ENCODE peak calls at places on chromosome 4, in six cellular contexts. One of them, this sample, is unnamed. For H3K27me3, the result is how much of the 10 kb centered on the place peaks cover.

GRCh38 chr4:165385124-165385523 is 6.3 kb downstream of the CPE start:
- DNase-seq in tibial artery: no peak
- DNase-seq in mammary epithelial cell: no peak
- DNase-seq in hepatocyte: no peak
- DNase-seq in bronchial epithelial cell: no peak
- DNase-seq in ovary: no peak
- DNase-seq in this sample: no peak

GRCh38 chr4:175376287-175376977 is 435.6 kb downstream of the GPM6A start:
- DNase-seq in tibial artery: no peak
- DNase-seq in mammary epithelial cell: no peak
- DNase-seq in hepatocyte: no peak
- DNase-seq in bronchial epithelial cell: no peak
- DNase-seq in ovary: no peak
- DNase-seq in this sample: no peak

GRCh38 chr4:78666830-78667258 is 109.3 kb upstream of the BMP2K start:
- DNase-seq in tibial artery: no peak
- DNase-seq in mammary epithelial cell: no peak
- DNase-seq in hepatocyte: no peak
- DNase-seq in bronchial epithelial cell: no peak
- DNase-seq in ovary: no peak
- DNase-seq in this sample: no peak

GRCh38 chr4:15368906-15369305 is 58.9 kb upstream of the C1QTNF7 start:
- DNase-seq in tibial artery: no peak
- DNase-seq in mammary epithelial cell: peak
- DNase-seq in hepatocyte: no peak
- DNase-seq in bronchial epithelial cell: no peak
- DNase-seq in ovary: no peak
- DNase-seq in this sample: no peak

GRCh38 chr4:845836-846251 is 19.9 kb upstream of the CPLX1 start:
- DNase-seq in tibial artery: no peak
- DNase-seq in mammary epithelial cell: no peak
- DNase-seq in hepatocyte: no peak
- DNase-seq in bronchial epithelial cell: no peak
- DNase-seq in ovary: no peak
- DNase-seq in this sample: no peak

GRCh38 chr4:87078987-87079469 is 141.4 kb downstream of the KLHL8 start:
- DNase-seq in tibial artery: peak
- DNase-seq in mammary epithelial cell: no peak
- DNase-seq in hepatocyte: no peak
- DNase-seq in bronchial epithelial cell: peak
- DNase-seq in ovary: peak
- DNase-seq in this sample: peak

GRCh38 chr4:129394635-129395034 is 298.7 kb downstream of the C4orf33 start:
- DNase-seq in tibial artery: no peak
- DNase-seq in mammary epithelial cell: no peak
- DNase-seq in hepatocyte: no peak
- DNase-seq in bronchial epithelial cell: no peak
- DNase-seq in ovary: no peak
- DNase-seq in this sample: no peak

GRCh38 chr4:147760176-147760575 is 28.3 kb downstream of the ARHGAP10 start:
- DNase-seq in tibial artery: no peak
- DNase-seq in mammary epithelial cell: no peak
- DNase-seq in hepatocyte: no peak
- DNase-seq in bronchial epithelial cell: peak
- DNase-seq in ovary: no peak
- DNase-seq in this sample: no peak

GRCh38 chr4:53591372-53591892 is at the start of gene LNX1:
- DNase-seq in tibial artery: no peak
- DNase-seq in mammary epithelial cell: no peak
- DNase-seq in hepatocyte: peak
- DNase-seq in bronchial epithelial cell: peak
- DNase-seq in ovary: no peak
- DNase-seq in this sample: no peak

GRCh38 chr4:123876640-123877039 is 480.0 kb downstream of the SPRY1 start:
- DNase-seq in tibial artery: no peak
- DNase-seq in mammary epithelial cell: no peak
- DNase-seq in hepatocyte: no peak
- DNase-seq in bronchial epithelial cell: no peak
- DNase-seq in ovary: no peak
- DNase-seq in this sample: no peak

GRCh38 chr4:123788577-123788976 is 392.0 kb downstream of the SPRY1 start:
- DNase-seq in tibial artery: no peak
- DNase-seq in mammary epithelial cell: no peak
- DNase-seq in hepatocyte: no peak
- DNase-seq in bronchial epithelial cell: no peak
- DNase-seq in ovary: no peak
- DNase-seq in this sample: no peak

GRCh38 chr4:128068927-128069326 is 7.8 kb downstream of the LARP1B start:
- DNase-seq in tibial artery: no peak
- DNase-seq in mammary epithelial cell: peak
- DNase-seq in hepatocyte: no peak
- DNase-seq in bronchial epithelial cell: peak
- DNase-seq in ovary: no peak
- DNase-seq in this sample: no peak

GRCh38 chr4:3643518-3644433 is 111.6 kb upstream of the LRPAP1 start:
- DNase-seq in tibial artery: no peak
- DNase-seq in mammary epithelial cell: no peak
- DNase-seq in hepatocyte: no peak
- DNase-seq in bronchial epithelial cell: no peak
- DNase-seq in ovary: no peak
- DNase-seq in this sample: no peak

GRCh38 chr4:111854494-111855087 is 290.7 kb upstream of the FAM241A start:
- DNase-seq in tibial artery: no peak
- DNase-seq in mammary epithelial cell: peak
- DNase-seq in hepatocyte: peak
- DNase-seq in bronchial epithelial cell: peak
- DNase-seq in ovary: no peak
- DNase-seq in this sample: no peak

GRCh38 chr4:122163767-122164166 is 11.6 kb downstream of the BLTP1 start:
- DNase-seq in tibial artery: no peak
- DNase-seq in mammary epithelial cell: no peak
- DNase-seq in hepatocyte: no peak
- DNase-seq in bronchial epithelial cell: no peak
- DNase-seq in ovary: no peak
- DNase-seq in this sample: no peak

GRCh38 chr4:81314897-81315470 is 100.0 kb upstream of the PRKG2 start:
- DNase-seq in tibial artery: no peak
- DNase-seq in mammary epithelial cell: peak
- DNase-seq in hepatocyte: no peak
- DNase-seq in bronchial epithelial cell: peak
- DNase-seq in ovary: no peak
- DNase-seq in this sample: no peak

GRCh38 chr4:73780834-73781233 is 40.5 kb downstream of the CXCL8 start:
- DNase-seq in tibial artery: no peak
- DNase-seq in mammary epithelial cell: no peak
- DNase-seq in hepatocyte: no peak
- DNase-seq in bronchial epithelial cell: no peak
- DNase-seq in ovary: no peak
- DNase-seq in this sample: no peak

GRCh38 chr4:38449506-38450174 is 214.4 kb upstream of the KLF3 start:
- DNase-seq in tibial artery: no peak
- DNase-seq in mammary epithelial cell: no peak
- DNase-seq in hepatocyte: no peak
- DNase-seq in bronchial epithelial cell: peak
- DNase-seq in ovary: no peak
- DNase-seq in this sample: no peak

GRCh38 chr4:140427919-140428471 is 547 bp upstream of the CLGN start:
- DNase-seq in tibial artery: no peak
- DNase-seq in mammary epithelial cell: no peak
- DNase-seq in hepatocyte: peak
- DNase-seq in bronchial epithelial cell: peak
- DNase-seq in ovary: no peak
- DNase-seq in this sample: no peak

GRCh38 chr4:185235480-185236154 is 26.2 kb downstream of the SNX25 start:
- DNase-seq in tibial artery: no peak
- DNase-seq in mammary epithelial cell: no peak
- DNase-seq in hepatocyte: peak
- DNase-seq in bronchial epithelial cell: peak
- DNase-seq in ovary: no peak
- DNase-seq in this sample: no peak

GRCh38 chr4:56764775-56765174 is 56.7 kb downstream of the SPINK2 start:
- DNase-seq in tibial artery: no peak
- DNase-seq in mammary epithelial cell: no peak
- DNase-seq in hepatocyte: no peak
- DNase-seq in bronchial epithelial cell: peak
- DNase-seq in ovary: no peak
- DNase-seq in this sample: no peak

GRCh38 chr4:4851906-4852305 is 7.6 kb upstream of the MSX1 start:
- DNase-seq in tibial artery: no peak
- DNase-seq in mammary epithelial cell: no peak
- DNase-seq in hepatocyte: no peak
- DNase-seq in bronchial epithelial cell: no peak
- DNase-seq in ovary: no peak
- DNase-seq in this sample: no peak

GRCh38 chr4:89939994-89940393 is 45.3 kb downstream of the MMRN1 start:
- DNase-seq in tibial artery: no peak
- DNase-seq in mammary epithelial cell: no peak
- DNase-seq in hepatocyte: peak
- DNase-seq in bronchial epithelial cell: no peak
- DNase-seq in ovary: no peak
- DNase-seq in this sample: no peak

GRCh38 chr4:42710329-42710728 is 53.4 kb upstream of the ATP8A1 start:
- DNase-seq in tibial artery: no peak
- DNase-seq in mammary epithelial cell: no peak
- DNase-seq in hepatocyte: no peak
- DNase-seq in bronchial epithelial cell: no peak
- DNase-seq in ovary: no peak
- DNase-seq in this sample: no peak

GRCh38 chr4:179695175-179695574 is 2252.9 kb upstream of the AGA start:
- DNase-seq in tibial artery: no peak
- DNase-seq in mammary epithelial cell: peak
- DNase-seq in hepatocyte: no peak
- DNase-seq in bronchial epithelial cell: peak
- DNase-seq in ovary: no peak
- DNase-seq in this sample: no peak

DNA sequence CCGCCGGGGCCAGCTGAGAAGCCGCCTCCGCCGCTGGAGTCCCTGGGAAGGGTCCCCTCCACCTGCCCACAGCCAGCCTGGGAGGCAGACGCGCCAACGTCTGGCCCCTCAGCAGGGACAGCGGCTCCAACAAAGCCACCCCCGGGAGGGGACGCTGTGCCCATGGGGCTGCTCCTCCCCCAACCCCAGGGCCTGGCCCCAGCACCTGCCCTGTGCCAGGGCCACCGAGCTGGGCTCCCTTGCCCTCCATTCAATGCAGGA is 6.1 kb upstream of the HMX1 start:
- DNase-seq in tibial artery: no peak
- DNase-seq in mammary epithelial cell: no peak
- DNase-seq in hepatocyte: no peak
- DNase-seq in bronchial epithelial cell: no peak
- DNase-seq in ovary: no peak
- DNase-seq in this sample: no peak
- H3K27me3 ChIP-seq in tibial artery: under half
- H3K27me3 ChIP-seq in mammary epithelial cell: under half
- H3K27me3 ChIP-seq in hepatocyte: half or more
- H3K27me3 ChIP-seq in bronchial epithelial cell: under half
- H3K27me3 ChIP-seq in ovary: under half
- H3K27me3 ChIP-seq in this sample: half or more

GRCh38 chr4:101177146-101177545 is 170.2 kb downstream of the PPP3CA start:
- DNase-seq in tibial artery: no peak
- DNase-seq in mammary epithelial cell: no peak
- DNase-seq in hepatocyte: no peak
- DNase-seq in bronchial epithelial cell: no peak
- DNase-seq in ovary: no peak
- DNase-seq in this sample: no peak
- TF ChIP-seq CTCF in tibial artery: no peak
- TF ChIP-seq CTCF in mammary epithelial cell: no peak
- TF ChIP-seq CTCF in hepatocyte: no peak
- TF ChIP-seq CTCF in bronchial epithelial cell: no peak
- TF ChIP-seq CTCF in ovary: no peak
- TF ChIP-seq CTCF in this sample: no peak

GRCh38 chr4:110617095-110617494 is 5.8 kb downstream of the PITX2 start:
- DNase-seq in tibial artery: no peak
- DNase-seq in mammary epithelial cell: no peak
- DNase-seq in hepatocyte: no peak
- DNase-seq in bronchial epithelial cell: no peak
- DNase-seq in ovary: no peak
- DNase-seq in this sample: no peak
- H3K27me3 ChIP-seq in tibial artery: under half
- H3K27me3 ChIP-seq in mammary epithelial cell: half or more
- H3K27me3 ChIP-seq in hepatocyte: under half
- H3K27me3 ChIP-seq in bronchial epithelial cell: half or more
- H3K27me3 ChIP-seq in ovary: under half
- H3K27me3 ChIP-seq in this sample: half or more

GRCh38 chr4:24557036-24558022 is 27.0 kb downstream of the DHX15 start:
- DNase-seq in tibial artery: no peak
- DNase-seq in mammary epithelial cell: no peak
- DNase-seq in hepatocyte: peak
- DNase-seq in bronchial epithelial cell: peak
- DNase-seq in ovary: no peak
- DNase-seq in this sample: no peak

GRCh38 chr4:24561438-24562139 is 22.8 kb downstream of the DHX15 start:
- DNase-seq in tibial artery: no peak
- DNase-seq in mammary epithelial cell: no peak
- DNase-seq in hepatocyte: no peak
- DNase-seq in bronchial epithelial cell: no peak
- DNase-seq in ovary: no peak
- DNase-seq in this sample: no peak

GRCh38 chr4:24560770-24561415 is 23.5 kb downstream of the DHX15 start:
- DNase-seq in tibial artery: no peak
- DNase-seq in mammary epithelial cell: no peak
- DNase-seq in hepatocyte: no peak
- DNase-seq in bronchial epithelial cell: no peak
- DNase-seq in ovary: no peak
- DNase-seq in this sample: no peak

GRCh38 chr4:24559032-24559821 is 25.1 kb downstream of the DHX15 start:
- DNase-seq in tibial artery: no peak
- DNase-seq in mammary epithelial cell: no peak
- DNase-seq in hepatocyte: no peak
- DNase-seq in bronchial epithelial cell: no peak
- DNase-seq in ovary: no peak
- DNase-seq in this sample: no peak

GRCh38 chr4:24559889-24560288 is 24.5 kb downstream of the DHX15 start:
- DNase-seq in tibial artery: no peak
- DNase-seq in mammary epithelial cell: no peak
- DNase-seq in hepatocyte: no peak
- DNase-seq in bronchial epithelial cell: peak
- DNase-seq in ovary: no peak
- DNase-seq in this sample: no peak
- TF ChIP-seq CTCF in tibial artery: no peak
- TF ChIP-seq CTCF in mammary epithelial cell: peak
- TF ChIP-seq CTCF in hepatocyte: no peak
- TF ChIP-seq CTCF in bronchial epithelial cell: peak
- TF ChIP-seq CTCF in ovary: no peak
- TF ChIP-seq CTCF in this sample: no peak

GRCh38 chr4:1863297-1864033 is 7.5 kb upstream of the LETM1 start:
- DNase-seq in tibial artery: no peak
- DNase-seq in mammary epithelial cell: no peak
- DNase-seq in hepatocyte: peak
- DNase-seq in bronchial epithelial cell: no peak
- DNase-seq in ovary: no peak
- DNase-seq in this sample: no peak
- H3K27me3 ChIP-seq in tibial artery: under half
- H3K27me3 ChIP-seq in mammary epithelial cell: under half
- H3K27me3 ChIP-seq in hepatocyte: under half
- H3K27me3 ChIP-seq in bronchial epithelial cell: under half
- H3K27me3 ChIP-seq in ovary: under half
- H3K27me3 ChIP-seq in this sample: under half